ENCODE peak calls at places on chromosome 14, in five cellular contexts. P is HepG2, L is NT2/D1, Q is GM12878, X is H1. S is an unnamed sample.

GRCh38 chr14:47366006-47366405 is 309.4 kb downstream of the MDGA2 start:
- DNase-seq in P (no peak), X (no peak), Q (no peak), L (peak), S (no peak)

GRCh38 chr14:94665121-94665520 is 52.9 kb downstream of the SERPINA3 start:
- DNase-seq in P (no peak), L (no peak), Q (no peak), X (no peak), S (no peak)

GRCh38 chr14:55301722-55302121 is 30.5 kb downstream of the FBXO34 start:
- DNase-seq in X (no peak), Q (no peak), P (peak), L (no peak), S (no peak)

GRCh38 chr14:58749066-58749669 is 111.4 kb downstream of the DACT1 start:
- DNase-seq in P (peak), X (no peak), Q (peak), L (no peak), S (peak)

GRCh38 chr14:49677643-49678042 is 10.4 kb downstream of the POLE2 start:
- DNase-seq in Q (no peak), P (no peak), X (no peak), L (no peak), S (peak)

GRCh38 chr14:64303471-64303917 is 9.3 kb upstream of the ESR2 start:
- DNase-seq in X (no peak), P (peak), Q (peak), L (peak), S (peak)

GRCh38 chr14:51283402-51283825 is 43.4 kb downstream of the TMX1 start:
- DNase-seq in P (peak), L (peak), Q (no peak), X (no peak), S (peak)

GRCh38 chr14:94322648-94323570 is at the start of gene SERPINA6:
- DNase-seq in Q (no peak), P (peak), L (no peak), X (no peak), S (no peak)

GRCh38 chr14:99361596-99362220 is 89.7 kb upstream of the BCL11B start:
- DNase-seq in Q (no peak), P (no peak), L (no peak), X (no peak), S (no peak)

GRCh38 chr14:77316872-77317271 is 3.8 kb downstream of the POMT2 start:
- DNase-seq in P (no peak), X (no peak), Q (no peak), L (no peak), S (no peak)

GRCh38 chr14:90857866-90858265 is 41.6 kb upstream of the TTC7B start:
- DNase-seq in L (no peak), X (no peak), P (no peak), Q (no peak), S (no peak)

GRCh38 chr14:69321601-69322330 is 61.8 kb downstream of the GALNT16 start:
- DNase-seq in L (no peak), P (no peak), X (no peak), Q (no peak), S (no peak)

GRCh38 chr14:41586237-41586636 is 20.4 kb upstream of the LRFN5 start:
- DNase-seq in L (no peak), X (no peak), Q (no peak), P (no peak), S (no peak)

GRCh38 chr14:34649344-34649743 is 19.4 kb upstream of the SNX6 start:
- DNase-seq in X (no peak), Q (no peak), P (no peak), L (no peak), S (no peak)

GRCh38 chr14:63800651-63801385 is 52.0 kb upstream of the SYNE2 start:
- DNase-seq in L (no peak), X (no peak), P (no peak), Q (no peak), S (no peak)

GRCh38 chr14:105286759-105287144 is 14.0 kb downstream of the BRF1 start:
- DNase-seq in X (no peak), L (no peak), P (no peak), Q (no peak), S (no peak)

GRCh38 chr14:32611752-32612151 is 282.7 kb downstream of the AKAP6 start:
- DNase-seq in X (no peak), P (no peak), L (no peak), Q (no peak), S (no peak)

GRCh38 chr14:31902002-31902401 is 175.1 kb upstream of the ARHGAP5 start:
- DNase-seq in Q (no peak), P (peak), L (no peak), X (no peak), S (no peak)

GRCh38 chr14:86311151-86311550 is 781.2 kb downstream of the FLRT2 start:
- DNase-seq in P (no peak), X (no peak), Q (no peak), L (no peak), S (no peak)

GRCh38 chr14:25537846-25538455 is 488.0 kb upstream of the STXBP6 start:
- DNase-seq in P (peak), Q (no peak), X (peak), L (peak), S (peak)

GRCh38 chr14:29865299-29865698 is 62.3 kb downstream of the PRKD1 start:
- DNase-seq in X (no peak), L (no peak), Q (no peak), P (no peak), S (no peak)

GRCh38 chr14:21107360-21107781 is 6.5 kb downstream of the TMEM253 start:
- DNase-seq in L (no peak), X (no peak), P (no peak), Q (no peak), S (no peak)

GRCh38 chr14:44530482-44530881 is 23.4 kb upstream of the FSCB start:
- DNase-seq in P (no peak), Q (no peak), X (no peak), L (no peak), S (no peak)

GRCh38 chr14:47269788-47270492 is 405.5 kb downstream of the MDGA2 start:
- DNase-seq in X (no peak), L (no peak), P (no peak), Q (no peak), S (no peak)

GRCh38 chr14:92973798-92974372 is 50.9 kb downstream of the CHGA start:
- DNase-seq in Q (no peak), X (no peak), L (no peak), P (no peak), S (no peak)
- TF ChIP-seq SUZ12 in Q (no peak), X (no peak), L (no peak), P (no peak), S (no peak)

GRCh38 chr14:100524233-100524932 is 62.8 kb downstream of the BEGAIN start:
- DNase-seq in L (no peak), P (no peak), X (no peak), Q (no peak), S (no peak)

GRCh38 chr14:100524933-100525243 is 62.3 kb downstream of the BEGAIN start:
- DNase-seq in Q (no peak), P (no peak), L (no peak), X (peak), S (no peak)

GRCh38 chr14:100523536-100524025 is 63.6 kb downstream of the BEGAIN start:
- DNase-seq in P (no peak), L (no peak), Q (no peak), X (no peak), S (no peak)

GRCh38 chr14:100523131-100523530 is 64.1 kb downstream of the BEGAIN start:
- DNase-seq in Q (no peak), L (no peak), P (no peak), X (no peak), S (no peak)

DNA sequence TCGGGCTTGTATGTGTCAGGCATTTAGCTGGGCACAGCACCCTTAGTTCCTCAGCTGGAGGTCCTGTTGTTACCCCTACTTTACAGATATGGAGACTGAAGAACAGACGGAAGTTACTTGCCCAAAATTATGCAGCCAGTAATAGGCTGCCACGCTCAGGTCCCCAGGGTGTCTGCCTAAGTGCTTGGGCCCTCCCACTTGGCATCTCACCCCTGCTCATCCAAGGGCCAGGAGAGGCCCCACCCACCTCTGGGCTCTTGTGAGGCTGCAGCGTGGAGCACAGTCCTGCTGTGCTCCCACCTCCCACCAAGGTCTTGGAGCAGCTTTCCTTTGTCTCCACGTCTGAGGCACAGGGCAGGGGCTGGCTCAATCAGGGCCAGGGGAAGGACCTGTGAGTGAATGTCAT is 64.6 kb downstream of the BEGAIN start:
- DNase-seq in L (no peak), P (no peak), X (peak), Q (no peak), S (no peak)
- TF ChIP-seq SUZ12 in L (no peak), P (no peak), X (no peak), Q (no peak), S (no peak)

GRCh38 chr14:82070753-82071152 is 537.1 kb upstream of the SEL1L start:
- DNase-seq in P (no peak), X (no peak), L (no peak), Q (no peak), S (no peak)
- TF ChIP-seq SUZ12 in P (no peak), X (no peak), L (no peak), Q (no peak), S (no peak)

GRCh38 chr14:102498005-102498677 is 11.4 kb downstream of the ANKRD9 start:
- DNase-seq in L (no peak), Q (no peak), P (no peak), X (peak), S (no peak)
- TF ChIP-seq SUZ12 in L (no peak), Q (no peak), P (no peak), X (no peak), S (no peak)